ENCODE peak calls at places on chromosomes 6 and 20, in seven cellular contexts. P, R, J, E, V, C and X are unnamed samples.

GRCh38 chr20:62878244-62879030 is 16.8 kb upstream of the TCFL5 start:
- DNase-seq in P (no peak), R (peak), J (no peak), E (no peak), V (no peak), C (no peak), X (no peak)

GRCh38 chr6:44339763-44340625 is 2.5 kb upstream of the SPATS1 start:
- DNase-seq in P (peak), R (no peak), J (no peak), E (no peak), V (peak), C (no peak), X (no peak)

GRCh38 chr6:31697555-31697954 is 5.6 kb downstream of the ABHD16A start:
- DNase-seq in P (no peak), R (no peak), J (no peak), E (no peak), V (no peak), C (no peak), X (no peak)

GRCh38 chr6:82679232-82679631 is 315.6 kb downstream of the TPBG start:
- DNase-seq in P (no peak), R (no peak), J (no peak), E (no peak), V (no peak), C (no peak), X (no peak)

GRCh38 chr6:100453701-100454521 is 10.8 kb downstream of the SIM1 start:
- DNase-seq in P (no peak), R (peak), J (no peak), E (no peak), V (peak), C (no peak), X (no peak)

GRCh38 chr6:21199246-21199645 is 394.3 kb upstream of the SOX4 start:
- DNase-seq in P (no peak), R (peak), J (no peak), E (no peak), V (no peak), C (no peak), X (peak)

GRCh38 chr6:159309723-159310122 is 140.5 kb downstream of the FNDC1 start:
- DNase-seq in P (no peak), R (no peak), J (no peak), E (no peak), V (no peak), C (no peak), X (no peak)

GRCh38 chr20:8155229-8155628 is 23.2 kb downstream of the PLCB1 start:
- DNase-seq in P (no peak), R (no peak), J (no peak), E (no peak), V (peak), C (no peak), X (no peak)

GRCh38 chr6:124714728-124715127 is 247.5 kb upstream of the RNF217 start:
- DNase-seq in P (no peak), R (no peak), J (no peak), E (no peak), V (no peak), C (no peak), X (no peak)

GRCh38 chr20:20849126-20849525 is 136.7 kb upstream of the RALGAPA2 start:
- DNase-seq in P (no peak), R (no peak), J (no peak), E (no peak), V (no peak), C (no peak), X (no peak)

GRCh38 chr6:118935331-118935668 is 341 bp upstream of the MCM9 start:
- DNase-seq in P (no peak), R (no peak), J (no peak), E (no peak), V (no peak), C (no peak), X (no peak)

GRCh38 chr20:45826381-45827019 is 612 bp downstream of the TNNC2 start:
- DNase-seq in P (no peak), R (no peak), J (no peak), E (no peak), V (peak), C (no peak), X (no peak)

GRCh38 chr20:23235173-23236027 is 115.2 kb upstream of the NXT1 start:
- DNase-seq in P (peak), R (peak), J (peak), E (peak), V (peak), C (peak), X (peak)

GRCh38 chr6:6699741-6700367 is 111.3 kb downstream of the LY86 start:
- DNase-seq in P (peak), R (peak), J (peak), E (no peak), V (peak), C (no peak), X (peak)

GRCh38 chr20:62670998-62671397 is 28.7 kb downstream of the SLCO4A1 start:
- DNase-seq in P (no peak), R (no peak), J (no peak), E (no peak), V (no peak), C (no peak), X (no peak)

GRCh38 chr20:25369529-25369928 is 21.1 kb downstream of the ABHD12 start:
- DNase-seq in P (no peak), R (no peak), J (no peak), E (no peak), V (peak), C (no peak), X (no peak)

GRCh38 chr6:144377586-144377985 is 92.5 kb downstream of the UTRN start:
- DNase-seq in P (no peak), R (no peak), J (no peak), E (no peak), V (peak), C (no peak), X (no peak)

GRCh38 chr6:108518714-108519576 is 41.8 kb upstream of the FOXO3 start:
- DNase-seq in P (no peak), R (peak), J (no peak), E (peak), V (peak), C (no peak), X (peak)

GRCh38 chr6:77455271-77455670 is 8.0 kb downstream of the HTR1B start:
- DNase-seq in P (no peak), R (no peak), J (no peak), E (no peak), V (peak), C (no peak), X (no peak)

GRCh38 chr20:16246870-16247269 is 326.4 kb downstream of the KIF16B start:
- DNase-seq in P (no peak), R (no peak), J (no peak), E (no peak), V (no peak), C (no peak), X (no peak)

GRCh38 chr6:75306074-75306473 is 21.5 kb upstream of the TMEM30A start:
- DNase-seq in P (no peak), R (no peak), J (no peak), E (no peak), V (no peak), C (no peak), X (no peak)

GRCh38 chr6:69181964-69182363 is 546.9 kb downstream of the ADGRB3 start:
- DNase-seq in P (no peak), R (no peak), J (no peak), E (no peak), V (no peak), C (no peak), X (no peak)

GRCh38 chr6:7805828-7806227 is 79.9 kb downstream of the BMP6 start:
- DNase-seq in P (no peak), R (no peak), J (no peak), E (no peak), V (peak), C (no peak), X (no peak)

GRCh38 chr6:86938814-86939213 is 1.5 kb downstream of the HTR1E start:
- DNase-seq in P (no peak), R (no peak), J (no peak), E (no peak), V (no peak), C (no peak), X (no peak)

GRCh38 chr6:74343804-74344203 is 647.8 kb downstream of the CD109 start:
- DNase-seq in P (peak), R (no peak), J (no peak), E (no peak), V (peak), C (no peak), X (no peak)

GRCh38 chr20:54148947-54149764 is 24.6 kb downstream of the CYP24A1 start:
- DNase-seq in P (peak), R (no peak), J (no peak), E (no peak), V (no peak), C (no peak), X (no peak)

GRCh38 chr20:62547364-62547763 is 71.6 kb upstream of the GATA5 start:
- DNase-seq in P (no peak), R (no peak), J (no peak), E (no peak), V (no peak), C (no peak), X (no peak)

GRCh38 chr6:157594292-157594691 is 213.3 kb downstream of the ZDHHC14 start:
- DNase-seq in P (no peak), R (no peak), J (no peak), E (no peak), V (no peak), C (no peak), X (no peak)

GRCh38 chr6:37382954-37383353 is 29.2 kb downstream of the RNF8 start:
- DNase-seq in P (no peak), R (no peak), J (no peak), E (no peak), V (no peak), C (no peak), X (no peak)

GRCh38 chr6:129364767-129365166 is 345.2 kb downstream of the ARHGAP18 start:
- DNase-seq in P (no peak), R (no peak), J (no peak), E (no peak), V (no peak), C (no peak), X (no peak)

GRCh38 chr20:54477134-54477533 is 1.7 kb downstream of the DOK5 start:
- DNase-seq in P (no peak), R (no peak), J (no peak), E (no peak), V (no peak), C (no peak), X (no peak)

GRCh38 chr20:32743237-32744112 is at the start of gene COMMD7:
- DNase-seq in P (no peak), R (peak), J (peak), E (peak), V (peak), C (peak), X (peak)

GRCh38 chr6:164347455-164347854 is 932.9 kb downstream of the QKI start:
- DNase-seq in P (no peak), R (no peak), J (no peak), E (no peak), V (no peak), C (no peak), X (peak)

GRCh38 chr20:31717478-31717946 is 5.2 kb downstream of the BCL2L1 start:
- DNase-seq in P (no peak), R (no peak), J (no peak), E (no peak), V (no peak), C (no peak), X (no peak)

GRCh38 chr20:38515631-38516030 is 43.0 kb downstream of the RALGAPB start:
- DNase-seq in P (no peak), R (no peak), J (no peak), E (no peak), V (no peak), C (no peak), X (no peak)

GRCh38 chr20:20321917-20322316 is 46.0 kb upstream of the INSM1 start:
- DNase-seq in P (no peak), R (no peak), J (no peak), E (no peak), V (no peak), C (no peak), X (no peak)

GRCh38 chr6:169912266-169913095 is 161.1 kb downstream of the ERMARD start:
- DNase-seq in P (no peak), R (no peak), J (no peak), E (no peak), V (no peak), C (no peak), X (no peak)

GRCh38 chr6:167881327-167881726 is 54.6 kb downstream of the AFDN start:
- DNase-seq in P (no peak), R (peak), J (no peak), E (no peak), V (no peak), C (no peak), X (no peak)